ENCODE peak calls at places on chromosomes 1 and 21, in six cellular contexts. One of them, this sample, is unnamed.

GRCh38 chr1:160373696-160374095 is 6.8 kb downstream of the NHLH1 start:
- DNase-seq in HL-60: peak; percentile 14
- DNase-seq in sigmoid colon: no peak
- DNase-seq in transverse colon: no peak
- DNase-seq in stomach: no peak
- DNase-seq in spleen: no peak
- DNase-seq in this sample: no peak

GRCh38 chr1:159927887-159928431 is 2.7 kb upstream of the TAGLN2 start:
- DNase-seq in spleen: peak; percentile 76
- DNase-seq in sigmoid colon: no peak
- DNase-seq in stomach: no peak
- DNase-seq in HL-60: no peak
- DNase-seq in transverse colon: no peak
- DNase-seq in this sample: no peak

GRCh38 chr1:158354255-158354654 is 561 bp downstream of the CD1E start:
- DNase-seq in HL-60: no peak
- DNase-seq in stomach: no peak
- DNase-seq in spleen: no peak
- DNase-seq in transverse colon: no peak
- DNase-seq in sigmoid colon: no peak
- DNase-seq in this sample: no peak

GRCh38 chr21:42411891-42412635 is 8.4 kb downstream of the UBASH3A start:
- DNase-seq in sigmoid colon: peak; percentile 44
- DNase-seq in HL-60: no peak
- DNase-seq in stomach: no peak
- DNase-seq in spleen: no peak
- DNase-seq in transverse colon: no peak
- DNase-seq in this sample: no peak

GRCh38 chr1:151058682-151059341 is 610 bp downstream of the CDC42SE1 start:
- DNase-seq in stomach: peak; percentile 88
- DNase-seq in sigmoid colon: peak; percentile 71
- DNase-seq in spleen: peak; percentile 81
- DNase-seq in HL-60: no peak
- DNase-seq in transverse colon: peak; percentile 67
- DNase-seq in this sample: peak; percentile 92

GRCh38 chr1:41381691-41382530 is 20.7 kb downstream of the FOXO6 start:
- DNase-seq in HL-60: no peak
- DNase-seq in transverse colon: peak; percentile 54
- DNase-seq in stomach: peak; percentile 61
- DNase-seq in sigmoid colon: peak; percentile 83
- DNase-seq in spleen: no peak
- DNase-seq in this sample: no peak

GRCh38 chr1:12232221-12232620 is 2.4 kb downstream of the VPS13D start:
- DNase-seq in spleen: no peak
- DNase-seq in sigmoid colon: no peak
- DNase-seq in stomach: peak; percentile 37
- DNase-seq in HL-60: no peak
- DNase-seq in transverse colon: peak; percentile 25
- DNase-seq in this sample: no peak

GRCh38 chr1:179021873-179022272 is 3.8 kb upstream of the FAM20B start:
- DNase-seq in spleen: no peak
- DNase-seq in stomach: no peak
- DNase-seq in transverse colon: no peak
- DNase-seq in sigmoid colon: no peak
- DNase-seq in HL-60: no peak
- DNase-seq in this sample: peak; percentile 69

GRCh38 chr1:156616463-156616862 is 2.8 kb upstream of the HAPLN2 start:
- DNase-seq in spleen: no peak
- DNase-seq in transverse colon: no peak
- DNase-seq in stomach: no peak
- DNase-seq in sigmoid colon: peak; percentile 85
- DNase-seq in HL-60: no peak
- DNase-seq in this sample: no peak

GRCh38 chr1:18154431-18155194 is 47.0 kb downstream of the IGSF21 start:
- DNase-seq in HL-60: no peak
- DNase-seq in transverse colon: no peak
- DNase-seq in stomach: no peak
- DNase-seq in sigmoid colon: no peak
- DNase-seq in spleen: peak; percentile 22
- DNase-seq in this sample: no peak

GRCh38 chr21:30882907-30883597 is 1.7 kb upstream of the KRTAP11-1 start:
- DNase-seq in stomach: no peak
- DNase-seq in HL-60: no peak
- DNase-seq in transverse colon: no peak
- DNase-seq in spleen: no peak
- DNase-seq in sigmoid colon: no peak
- DNase-seq in this sample: no peak

DNA sequence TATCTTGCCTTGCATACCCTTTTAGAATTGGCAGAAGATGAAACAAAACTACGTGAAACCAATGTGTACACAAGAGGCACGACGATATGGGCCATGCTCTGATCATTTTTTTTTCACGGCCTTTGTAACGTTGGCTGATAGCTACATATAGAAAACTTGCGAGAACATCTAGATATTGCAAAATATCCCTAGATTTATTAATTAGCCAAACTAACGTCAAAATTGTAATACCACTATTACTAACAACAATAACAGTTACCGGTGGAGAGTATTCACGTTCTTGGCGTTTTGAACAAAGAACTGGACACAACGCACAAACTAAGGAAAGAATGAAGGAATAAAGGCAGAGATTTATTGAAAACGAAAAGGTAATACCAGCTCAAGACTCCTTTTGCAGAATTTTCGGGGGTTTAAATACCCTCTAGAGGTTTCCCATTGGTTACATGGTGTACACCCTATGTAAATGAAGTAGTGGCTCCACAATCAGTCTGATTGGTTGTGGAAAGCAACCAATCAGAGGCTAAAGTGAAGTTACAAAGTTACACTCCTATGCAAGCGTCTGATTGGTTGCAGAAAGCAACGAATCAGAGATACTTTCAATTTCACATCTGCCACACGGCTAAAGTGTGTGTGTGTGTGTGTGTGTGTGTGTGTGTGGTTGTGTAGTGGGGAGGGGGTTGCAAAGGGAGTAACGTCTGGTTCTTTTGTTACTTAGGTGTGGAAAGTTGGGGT is 945 bp upstream of the GTF2B start:
- DNase-seq in spleen: no peak
- DNase-seq in stomach: no peak
- DNase-seq in HL-60: no peak
- DNase-seq in transverse colon: no peak
- DNase-seq in sigmoid colon: no peak
- DNase-seq in this sample: no peak
- TF ChIP-seq POLR2AphosphoS5 in spleen: no peak
- TF ChIP-seq POLR2AphosphoS5 in stomach: no peak
- TF ChIP-seq POLR2AphosphoS5 in HL-60: no peak
- TF ChIP-seq POLR2AphosphoS5 in transverse colon: no peak
- TF ChIP-seq POLR2AphosphoS5 in sigmoid colon: no peak
- TF ChIP-seq POLR2AphosphoS5 in this sample: no peak

DNA sequence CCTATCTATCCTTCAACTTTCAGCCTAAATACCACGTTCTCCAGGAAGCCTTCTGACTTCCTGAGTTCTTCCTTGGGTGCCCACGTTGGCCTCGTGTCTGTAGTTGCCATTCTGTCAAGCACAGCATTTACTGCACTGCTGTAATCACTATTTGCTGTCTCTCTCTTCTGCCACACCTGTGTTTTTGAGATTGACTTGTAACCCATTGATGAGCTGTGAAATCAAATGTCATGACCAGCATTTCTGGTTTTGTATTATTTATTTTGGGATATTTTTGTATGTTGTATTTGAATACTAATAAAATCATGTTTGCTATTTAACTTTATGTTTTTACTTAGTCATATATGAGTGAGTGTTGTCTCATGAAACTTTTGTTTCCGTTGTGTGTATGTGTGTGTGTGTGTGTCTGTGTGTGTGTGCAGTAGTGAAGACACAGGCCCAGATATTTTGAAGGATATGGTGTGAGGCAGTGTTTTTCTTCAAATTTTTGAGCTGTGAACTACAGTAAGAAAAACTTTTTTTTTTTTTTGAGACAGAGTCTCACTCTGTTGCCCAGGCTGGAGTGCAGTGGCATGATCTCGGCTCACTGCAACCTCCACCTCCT is 126.2 kb upstream of the SERBP1 start:
- DNase-seq in HL-60: no peak
- DNase-seq in transverse colon: no peak
- DNase-seq in spleen: no peak
- DNase-seq in sigmoid colon: no peak
- DNase-seq in stomach: no peak
- DNase-seq in this sample: no peak
- H3K27ac ChIP-seq in HL-60: no peak overlapping the region
- H3K27ac ChIP-seq in transverse colon: no peak overlapping the region
- H3K27ac ChIP-seq in spleen: no peak overlapping the region
- H3K27ac ChIP-seq in sigmoid colon: no peak overlapping the region
- H3K27ac ChIP-seq in stomach: no peak overlapping the region
- H3K27ac ChIP-seq in this sample: no peak overlapping the region

GRCh38 chr1:214587165-214587564 is 15.8 kb upstream of the CENPF start:
- DNase-seq in stomach: no peak
- DNase-seq in transverse colon: no peak
- DNase-seq in HL-60: no peak
- DNase-seq in sigmoid colon: no peak
- DNase-seq in spleen: no peak
- DNase-seq in this sample: no peak

GRCh38 chr1:214586621-214587020 is 16.4 kb upstream of the CENPF start:
- DNase-seq in sigmoid colon: no peak
- DNase-seq in stomach: no peak
- DNase-seq in spleen: no peak
- DNase-seq in transverse colon: no peak
- DNase-seq in HL-60: no peak
- DNase-seq in this sample: no peak

GRCh38 chr1:214583824-214584554 is 19.0 kb upstream of the CENPF start:
- DNase-seq in HL-60: no peak
- DNase-seq in spleen: no peak
- DNase-seq in sigmoid colon: no peak
- DNase-seq in stomach: no peak
- DNase-seq in transverse colon: no peak
- DNase-seq in this sample: no peak

GRCh38 chr1:214583113-214583512 is 19.9 kb upstream of the CENPF start:
- DNase-seq in transverse colon: no peak
- DNase-seq in spleen: no peak
- DNase-seq in sigmoid colon: no peak
- DNase-seq in HL-60: no peak
- DNase-seq in stomach: no peak
- DNase-seq in this sample: no peak

GRCh38 chr1:214584805-214585766 is 17.9 kb upstream of the CENPF start:
- DNase-seq in spleen: no peak
- DNase-seq in stomach: no peak
- DNase-seq in HL-60: no peak
- DNase-seq in transverse colon: no peak
- DNase-seq in sigmoid colon: no peak
- DNase-seq in this sample: no peak
- TF ChIP-seq CTCF in spleen: peak; percentile 39
- TF ChIP-seq CTCF in stomach: peak; percentile 68
- TF ChIP-seq CTCF in HL-60: peak; percentile 2
- TF ChIP-seq CTCF in transverse colon: peak; percentile 65
- TF ChIP-seq CTCF in sigmoid colon: peak; percentile 70
- TF ChIP-seq CTCF in this sample: peak; percentile 88

DNA sequence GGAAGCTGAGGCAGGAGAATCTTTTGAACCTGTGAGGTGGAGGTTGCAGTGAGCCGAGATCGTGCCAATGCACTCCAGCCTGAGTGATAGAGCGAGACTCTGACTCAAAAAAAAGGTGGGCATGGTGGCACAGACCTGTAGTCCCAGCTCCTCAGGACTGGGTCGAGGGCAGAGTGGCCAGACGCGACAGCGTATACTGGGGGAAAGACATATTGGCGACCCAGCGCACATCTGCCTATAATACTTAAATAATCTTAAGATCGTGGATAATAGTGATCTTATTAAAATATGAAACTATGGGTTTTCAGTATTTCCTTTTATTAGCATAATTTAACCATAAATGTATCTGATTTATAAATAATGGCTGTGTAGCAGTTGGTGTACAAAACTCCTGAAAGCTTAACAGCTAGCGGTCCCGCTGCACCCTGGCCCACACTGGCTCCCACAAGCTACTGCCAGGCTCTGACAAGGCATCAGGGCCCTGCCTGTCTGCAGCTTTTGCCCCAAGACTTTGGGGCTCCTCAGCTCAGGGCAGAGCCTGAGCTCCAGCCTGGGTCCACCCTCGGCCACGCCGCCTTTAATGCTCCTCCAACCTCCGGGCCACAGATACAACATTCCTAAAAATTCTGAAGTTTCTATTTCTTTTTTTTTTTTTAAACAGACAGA is 2.7 kb upstream of the AURKAIP1 start:
- DNase-seq in HL-60: no peak
- DNase-seq in sigmoid colon: no peak
- DNase-seq in transverse colon: no peak
- DNase-seq in stomach: no peak
- DNase-seq in spleen: no peak
- DNase-seq in this sample: no peak
- TF ChIP-seq POLR2AphosphoS5 in HL-60: no peak
- TF ChIP-seq POLR2AphosphoS5 in sigmoid colon: no peak
- TF ChIP-seq POLR2AphosphoS5 in transverse colon: no peak
- TF ChIP-seq POLR2AphosphoS5 in stomach: no peak
- TF ChIP-seq POLR2AphosphoS5 in spleen: no peak
- TF ChIP-seq POLR2AphosphoS5 in this sample: no peak

GRCh38 chr1:150009604-150010387 is 730 bp downstream of the OTUD7B start:
- DNase-seq in sigmoid colon: peak; percentile 85
- DNase-seq in spleen: no peak
- DNase-seq in transverse colon: peak; percentile 36
- DNase-seq in HL-60: no peak
- DNase-seq in stomach: peak; percentile 43
- DNase-seq in this sample: peak; percentile 54
- H3K27ac ChIP-seq in sigmoid colon: peak overlapping the region; percentile 98
- H3K27ac ChIP-seq in spleen: peak overlapping the region; percentile 86
- H3K27ac ChIP-seq in transverse colon: peak overlapping the region; percentile 95
- H3K27ac ChIP-seq in HL-60: peak overlapping the region; percentile 71
- H3K27ac ChIP-seq in stomach: peak overlapping the region; percentile 95
- H3K27ac ChIP-seq in this sample: peak overlapping the region; percentile 96

DNA sequence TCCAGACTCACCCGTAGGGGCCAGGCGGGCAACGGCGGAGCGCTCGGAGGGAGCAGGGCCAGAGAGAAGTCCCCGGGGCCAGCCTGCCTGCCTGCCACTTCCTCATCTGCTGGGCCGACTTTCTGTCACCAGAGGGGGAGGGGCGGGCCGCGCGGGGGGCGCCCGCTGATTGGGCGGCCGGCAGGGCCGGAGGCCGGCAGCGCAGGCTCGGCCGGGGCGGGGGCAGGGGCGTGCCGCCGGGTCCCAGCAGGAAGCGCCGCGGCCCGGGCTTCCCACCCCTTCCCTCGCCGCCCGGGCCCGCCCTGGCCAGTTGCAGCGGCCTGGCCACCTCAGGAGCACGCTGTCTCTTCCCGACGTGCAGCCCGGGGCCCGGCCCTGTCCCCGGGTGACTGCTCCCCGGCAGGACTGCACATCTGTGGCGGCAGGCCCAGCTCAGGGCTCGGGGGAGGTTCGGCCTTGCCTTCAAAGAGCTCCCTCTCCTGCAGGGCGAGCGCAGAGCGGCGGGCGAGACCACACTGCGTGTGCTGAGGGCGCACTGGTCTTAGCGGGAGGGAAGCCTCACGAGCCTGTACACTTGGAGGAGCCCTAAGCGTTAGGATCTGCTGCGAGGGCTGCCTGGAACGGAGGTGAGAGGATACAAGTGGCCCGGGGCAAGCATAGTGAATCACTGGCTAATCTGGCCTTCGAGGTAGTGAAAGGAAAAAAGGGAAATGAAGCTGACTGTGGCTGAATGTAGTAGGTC is at the start of gene ELOVL1:
- DNase-seq in HL-60: peak; percentile 85
- DNase-seq in spleen: peak; percentile 99
- DNase-seq in sigmoid colon: peak; percentile 95
- DNase-seq in transverse colon: peak; percentile 94
- DNase-seq in stomach: peak; percentile 95
- DNase-seq in this sample: peak; percentile 89
- TF ChIP-seq CTCF in HL-60: peak; percentile 20
- TF ChIP-seq CTCF in spleen: peak; percentile 17
- TF ChIP-seq CTCF in sigmoid colon: no peak
- TF ChIP-seq CTCF in transverse colon: no peak
- TF ChIP-seq CTCF in stomach: no peak
- TF ChIP-seq CTCF in this sample: peak; percentile 18